ENCODE peak calls at places on chromosomes 3 and 15, in six cellular contexts. One of them, this sample, is unnamed.
A peak's percentile ranks its signal among the peaks of the same experiment; 100 is the strongest.

GRCh38 chr15:47186071-47186470 is 531.2 kb upstream of the SEMA6D start:
- DNase-seq in mucosa of descending colon: no peak
- DNase-seq in mammary epithelial cell: no peak
- DNase-seq in OCI-LY7: no peak
- DNase-seq in heart left ventricle: no peak
- DNase-seq in ovary: no peak
- DNase-seq in this sample: no peak

GRCh38 chr3:81740731-81741130 is 20.7 kb downstream of the GBE1 start:
- DNase-seq in mucosa of descending colon: no peak
- DNase-seq in mammary epithelial cell: no peak
- DNase-seq in OCI-LY7: no peak
- DNase-seq in heart left ventricle: no peak
- DNase-seq in ovary: no peak
- DNase-seq in this sample: no peak

GRCh38 chr3:53938645-53939044 is 47.0 kb upstream of the SELENOK start:
- DNase-seq in mucosa of descending colon: no peak
- DNase-seq in mammary epithelial cell: peak; percentile 35
- DNase-seq in OCI-LY7: peak; percentile 54
- DNase-seq in heart left ventricle: no peak
- DNase-seq in ovary: peak; percentile 30
- DNase-seq in this sample: no peak

GRCh38 chr3:150450906-150451305 is 42.8 kb downstream of the TSC22D2 start:
- DNase-seq in mucosa of descending colon: no peak
- DNase-seq in mammary epithelial cell: no peak
- DNase-seq in OCI-LY7: no peak
- DNase-seq in heart left ventricle: no peak
- DNase-seq in ovary: no peak
- DNase-seq in this sample: no peak

GRCh38 chr15:85551221-85551832 is 170.9 kb downstream of the AKAP13 start:
- DNase-seq in mucosa of descending colon: no peak
- DNase-seq in mammary epithelial cell: peak; percentile 21
- DNase-seq in OCI-LY7: no peak
- DNase-seq in heart left ventricle: no peak
- DNase-seq in ovary: no peak
- DNase-seq in this sample: no peak

GRCh38 chr3:22713936-22714335 is 489.2 kb upstream of the UBE2E2 start:
- DNase-seq in mucosa of descending colon: no peak
- DNase-seq in mammary epithelial cell: peak; percentile 85
- DNase-seq in OCI-LY7: no peak
- DNase-seq in heart left ventricle: no peak
- DNase-seq in ovary: no peak
- DNase-seq in this sample: no peak

GRCh38 chr3:71579934-71580318 is 3.6 kb downstream of the FOXP1 start:
- DNase-seq in mucosa of descending colon: no peak
- DNase-seq in mammary epithelial cell: peak; percentile 55
- DNase-seq in OCI-LY7: peak; percentile 68
- DNase-seq in heart left ventricle: no peak
- DNase-seq in ovary: no peak
- DNase-seq in this sample: no peak

GRCh38 chr3:66010348-66011097 is 28.2 kb downstream of the MAGI1 start:
- DNase-seq in mucosa of descending colon: no peak
- DNase-seq in mammary epithelial cell: peak; percentile 48
- DNase-seq in OCI-LY7: no peak
- DNase-seq in heart left ventricle: no peak
- DNase-seq in ovary: no peak
- DNase-seq in this sample: no peak

GRCh38 chr3:45881031-45882022 is 5.0 kb upstream of the CCR9 start:
- DNase-seq in mucosa of descending colon: no peak
- DNase-seq in mammary epithelial cell: peak; percentile 82
- DNase-seq in OCI-LY7: no peak
- DNase-seq in heart left ventricle: no peak
- DNase-seq in ovary: no peak
- DNase-seq in this sample: no peak

GRCh38 chr3:184568918-184569829 is 7.6 kb downstream of the EPHB3 start:
- DNase-seq in mucosa of descending colon: peak; percentile 83
- DNase-seq in mammary epithelial cell: peak; percentile 82
- DNase-seq in OCI-LY7: no peak
- DNase-seq in heart left ventricle: peak; percentile 86
- DNase-seq in ovary: peak; percentile 94
- DNase-seq in this sample: peak; percentile 41
- TF ChIP-seq CTCF in mucosa of descending colon: no peak
- TF ChIP-seq CTCF in mammary epithelial cell: no peak
- TF ChIP-seq CTCF in OCI-LY7: no peak
- TF ChIP-seq CTCF in heart left ventricle: no peak
- TF ChIP-seq CTCF in ovary: no peak
- TF ChIP-seq CTCF in this sample: no peak

GRCh38 chr15:91694131-91694828 is 159.2 kb upstream of the SLCO3A1 start:
- DNase-seq in mucosa of descending colon: no peak
- DNase-seq in mammary epithelial cell: no peak
- DNase-seq in OCI-LY7: no peak
- DNase-seq in heart left ventricle: peak; percentile 61
- DNase-seq in ovary: peak; percentile 44
- DNase-seq in this sample: no peak

GRCh38 chr15:91692596-91692995 is 160.9 kb upstream of the SLCO3A1 start:
- DNase-seq in mucosa of descending colon: no peak
- DNase-seq in mammary epithelial cell: no peak
- DNase-seq in OCI-LY7: no peak
- DNase-seq in heart left ventricle: no peak
- DNase-seq in ovary: no peak
- DNase-seq in this sample: no peak

GRCh38 chr15:91694829-91695205 is 158.7 kb upstream of the SLCO3A1 start:
- DNase-seq in mucosa of descending colon: peak; percentile 37
- DNase-seq in mammary epithelial cell: peak; percentile 61
- DNase-seq in OCI-LY7: no peak
- DNase-seq in heart left ventricle: peak; percentile 53
- DNase-seq in ovary: peak; percentile 81
- DNase-seq in this sample: peak; percentile 11

GRCh38 chr15:91685436-91685835 is 168.1 kb upstream of the SLCO3A1 start:
- DNase-seq in mucosa of descending colon: no peak
- DNase-seq in mammary epithelial cell: no peak
- DNase-seq in OCI-LY7: no peak
- DNase-seq in heart left ventricle: no peak
- DNase-seq in ovary: no peak
- DNase-seq in this sample: no peak

GRCh38 chr15:91689377-91689776 is 164.1 kb upstream of the SLCO3A1 start:
- DNase-seq in mucosa of descending colon: no peak
- DNase-seq in mammary epithelial cell: no peak
- DNase-seq in OCI-LY7: no peak
- DNase-seq in heart left ventricle: no peak
- DNase-seq in ovary: no peak
- DNase-seq in this sample: no peak
- H3K4me3 ChIP-seq in mucosa of descending colon: no peak overlapping the region
- H3K4me3 ChIP-seq in mammary epithelial cell: no peak overlapping the region
- H3K4me3 ChIP-seq in OCI-LY7: no peak overlapping the region
- H3K4me3 ChIP-seq in heart left ventricle: no peak overlapping the region
- H3K4me3 ChIP-seq in ovary: no peak overlapping the region
- H3K4me3 ChIP-seq in this sample: no peak overlapping the region

DNA sequence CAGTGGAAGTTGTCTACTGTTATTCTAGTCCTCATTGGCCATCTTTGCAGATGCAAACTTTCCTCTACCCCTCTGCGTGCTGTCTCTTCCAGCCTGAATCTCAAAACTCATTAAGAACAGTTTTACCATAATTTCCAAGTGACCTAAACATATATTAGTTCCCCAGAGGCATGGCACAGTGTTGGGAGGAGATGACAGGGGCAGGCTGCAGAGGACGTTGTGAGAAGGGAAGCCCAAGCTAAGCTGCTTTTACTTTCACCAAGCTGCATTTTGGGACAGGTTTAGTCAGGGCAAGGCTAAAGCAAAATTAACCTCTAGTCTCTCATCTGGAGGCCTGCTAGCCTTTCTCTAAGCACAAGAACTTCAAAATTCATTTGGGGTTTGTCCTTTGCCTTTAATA is 318.6 kb upstream of the SATB1 start:
- DNase-seq in mucosa of descending colon: no peak
- DNase-seq in mammary epithelial cell: no peak
- DNase-seq in OCI-LY7: peak; percentile 43
- DNase-seq in heart left ventricle: no peak
- DNase-seq in ovary: no peak
- DNase-seq in this sample: no peak
- H3K4me1 ChIP-seq in mucosa of descending colon: no peaks in the 10 kb centered on the region
- H3K4me1 ChIP-seq in mammary epithelial cell: no peaks in the 10 kb centered on the region
- H3K4me1 ChIP-seq in OCI-LY7: peaks cover 100% of the 10 kb centered on the region
- H3K4me1 ChIP-seq in heart left ventricle: no peaks in the 10 kb centered on the region
- H3K4me1 ChIP-seq in ovary: no peaks in the 10 kb centered on the region
- H3K4me1 ChIP-seq in this sample: no peaks in the 10 kb centered on the region

DNA sequence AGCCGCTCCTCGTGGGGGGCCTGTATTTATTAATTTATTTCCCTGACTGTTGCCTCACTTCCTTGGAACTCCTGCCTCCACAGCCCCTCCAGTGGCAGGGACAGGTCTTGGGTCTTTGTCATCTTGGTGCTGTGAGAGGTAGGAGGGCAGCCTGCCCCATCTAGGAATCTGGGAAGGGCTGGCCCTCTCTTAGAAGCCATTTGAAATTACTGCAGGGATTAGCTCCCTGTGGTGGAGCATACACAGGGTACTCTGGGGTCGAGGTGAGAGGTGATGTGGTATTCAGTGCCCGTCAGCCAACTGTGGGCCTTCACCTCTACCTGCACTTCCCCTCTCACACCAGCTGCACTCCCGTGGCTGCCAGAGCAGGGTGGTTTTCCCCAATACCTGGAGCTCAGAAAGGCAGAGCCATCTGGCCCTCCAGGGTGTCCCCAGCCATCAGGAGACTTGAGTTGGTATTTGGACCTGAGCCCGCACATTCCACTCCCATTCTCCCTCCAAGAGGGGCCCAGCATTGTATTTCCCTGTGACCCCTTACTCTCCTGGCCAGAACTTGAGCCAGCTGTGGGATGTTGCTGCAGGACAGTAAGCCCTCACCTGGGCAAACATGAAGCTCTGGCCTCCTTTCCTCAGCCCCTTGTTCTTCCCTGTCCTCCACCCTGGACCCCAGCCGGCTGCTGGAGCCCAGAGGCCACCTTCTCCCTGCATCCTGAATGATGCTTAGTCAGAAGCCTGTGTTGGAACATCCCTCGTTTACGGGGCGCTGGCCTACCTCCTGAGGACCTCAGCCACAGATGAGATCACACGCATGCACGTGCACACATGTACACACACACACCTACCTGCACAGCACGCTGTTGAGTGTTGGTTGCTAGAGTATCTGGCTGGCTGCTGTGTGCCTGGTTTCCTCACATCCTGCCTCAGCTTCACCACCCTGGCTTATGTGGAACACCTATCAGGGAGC is 2.0 kb upstream of the JMJD7 start:
- DNase-seq in mucosa of descending colon: no peak
- DNase-seq in mammary epithelial cell: no peak
- DNase-seq in OCI-LY7: no peak
- DNase-seq in heart left ventricle: no peak
- DNase-seq in ovary: no peak
- DNase-seq in this sample: no peak
- TF ChIP-seq CTCF in mucosa of descending colon: no peak
- TF ChIP-seq CTCF in mammary epithelial cell: no peak
- TF ChIP-seq CTCF in OCI-LY7: no peak
- TF ChIP-seq CTCF in heart left ventricle: no peak
- TF ChIP-seq CTCF in ovary: no peak
- TF ChIP-seq CTCF in this sample: no peak

DNA sequence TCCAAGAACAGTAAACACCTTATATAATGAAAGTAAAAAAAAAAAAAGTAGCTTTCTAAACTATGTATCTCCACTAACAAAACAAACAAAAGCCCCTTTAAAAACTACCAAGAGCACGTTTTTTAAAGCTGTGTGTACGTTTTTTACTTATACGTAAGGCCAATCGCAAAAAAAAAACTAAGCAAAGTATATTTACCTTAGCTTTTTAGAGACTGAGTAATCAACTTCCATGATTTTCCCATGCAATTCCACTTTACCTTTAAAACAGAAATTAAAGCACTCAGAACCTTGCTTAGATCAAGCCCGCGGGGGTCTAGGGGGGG is 1.9 kb downstream of the IGF2BP2 start:
- DNase-seq in mucosa of descending colon: no peak
- DNase-seq in mammary epithelial cell: no peak
- DNase-seq in OCI-LY7: no peak
- DNase-seq in heart left ventricle: no peak
- DNase-seq in ovary: no peak
- DNase-seq in this sample: no peak
- H3K4me3 ChIP-seq in mucosa of descending colon: peak overlapping the region; percentile 54
- H3K4me3 ChIP-seq in mammary epithelial cell: peak overlapping the region; percentile 96
- H3K4me3 ChIP-seq in OCI-LY7: no peak overlapping the region
- H3K4me3 ChIP-seq in heart left ventricle: peak overlapping the region; percentile 77
- H3K4me3 ChIP-seq in ovary: peak overlapping the region; percentile 56
- H3K4me3 ChIP-seq in this sample: peak overlapping the region; percentile 78

DNA sequence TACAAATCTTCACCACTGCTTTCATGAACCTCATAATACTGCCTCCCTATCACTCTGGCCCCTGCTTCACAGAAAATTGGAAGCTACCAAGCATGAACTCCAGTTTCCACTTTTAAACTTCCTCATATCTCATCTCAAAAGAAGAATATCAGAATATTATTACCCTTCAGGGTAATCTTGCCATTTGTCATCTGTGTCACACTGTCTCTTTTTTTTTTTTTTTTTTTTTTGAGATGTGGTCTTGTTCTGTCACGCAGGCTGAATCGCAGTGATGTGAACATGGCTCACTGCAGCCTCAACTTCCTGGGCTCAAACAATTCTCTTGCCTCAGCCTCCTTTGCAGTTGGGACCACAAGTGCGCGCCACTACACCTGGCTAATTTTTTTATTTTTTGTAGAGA is 80.4 kb upstream of the TCF12 start:
- DNase-seq in mucosa of descending colon: no peak
- DNase-seq in mammary epithelial cell: no peak
- DNase-seq in OCI-LY7: peak; percentile 31
- DNase-seq in heart left ventricle: no peak
- DNase-seq in ovary: no peak
- DNase-seq in this sample: no peak
- H3K4me1 ChIP-seq in mucosa of descending colon: no peaks in the 10 kb centered on the region
- H3K4me1 ChIP-seq in mammary epithelial cell: no peaks in the 10 kb centered on the region
- H3K4me1 ChIP-seq in OCI-LY7: peaks cover 17% of the 10 kb centered on the region
- H3K4me1 ChIP-seq in heart left ventricle: peaks cover 2% of the 10 kb centered on the region
- H3K4me1 ChIP-seq in ovary: no peaks in the 10 kb centered on the region
- H3K4me1 ChIP-seq in this sample: peaks cover 6% of the 10 kb centered on the region

GRCh38 chr3:124346487-124346886 is 354.6 kb upstream of the ROPN1 start:
- DNase-seq in mucosa of descending colon: no peak
- DNase-seq in mammary epithelial cell: no peak
- DNase-seq in OCI-LY7: no peak
- DNase-seq in heart left ventricle: no peak
- DNase-seq in ovary: no peak
- DNase-seq in this sample: no peak

GRCh38 chr3:124352143-124352528 is 360.2 kb upstream of the ROPN1 start:
- DNase-seq in mucosa of descending colon: no peak
- DNase-seq in mammary epithelial cell: no peak
- DNase-seq in OCI-LY7: no peak
- DNase-seq in heart left ventricle: no peak
- DNase-seq in ovary: no peak
- DNase-seq in this sample: no peak

GRCh38 chr3:124345845-124346244 is 353.9 kb upstream of the ROPN1 start:
- DNase-seq in mucosa of descending colon: no peak
- DNase-seq in mammary epithelial cell: no peak
- DNase-seq in OCI-LY7: no peak
- DNase-seq in heart left ventricle: no peak
- DNase-seq in ovary: no peak
- DNase-seq in this sample: no peak

GRCh38 chr3:124351430-124352142 is 359.7 kb upstream of the ROPN1 start:
- DNase-seq in mucosa of descending colon: no peak
- DNase-seq in mammary epithelial cell: peak; percentile 28
- DNase-seq in OCI-LY7: peak; percentile 8
- DNase-seq in heart left ventricle: no peak
- DNase-seq in ovary: no peak
- DNase-seq in this sample: no peak

DNA sequence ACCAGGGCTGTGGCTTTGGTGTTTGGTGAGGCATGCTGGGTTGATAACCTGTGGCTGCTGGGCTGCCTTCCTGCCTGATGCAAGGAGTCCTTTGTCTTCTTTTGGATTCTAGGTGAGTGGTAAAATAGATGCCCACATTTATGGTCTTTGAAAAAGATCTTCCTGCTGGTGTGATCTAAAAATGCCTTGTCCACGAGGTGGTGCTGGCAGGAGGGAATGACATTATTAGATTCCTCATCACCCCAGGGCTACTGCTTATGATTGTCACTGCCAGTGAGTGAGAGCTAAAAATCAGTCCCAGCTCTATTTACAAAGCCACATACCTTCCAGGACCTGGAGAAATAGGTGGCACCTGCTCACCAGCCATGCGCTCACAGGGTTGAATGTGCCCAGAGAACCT is 355.5 kb upstream of the ROPN1 start:
- DNase-seq in mucosa of descending colon: no peak
- DNase-seq in mammary epithelial cell: peak; percentile 3
- DNase-seq in OCI-LY7: no peak
- DNase-seq in heart left ventricle: no peak
- DNase-seq in ovary: no peak
- DNase-seq in this sample: no peak
- TF ChIP-seq CTCF in mucosa of descending colon: no peak
- TF ChIP-seq CTCF in mammary epithelial cell: no peak
- TF ChIP-seq CTCF in OCI-LY7: peak; percentile 17
- TF ChIP-seq CTCF in heart left ventricle: no peak
- TF ChIP-seq CTCF in ovary: no peak
- TF ChIP-seq CTCF in this sample: no peak

This sample was measured in thoracic aorta.